ENCODE peak calls at places on chromosome X, in four cellular contexts. X, M, J and W are unnamed samples.

GRCh38 chrX:78652971-78653822 is 5.9 kb downstream of the RTL3 start:
- DNase-seq in X (peak), M (no peak), J (no peak), W (peak)

GRCh38 chrX:52556741-52557140 is 39.9 kb upstream of the XAGE1B start:
- DNase-seq in X (no peak), M (no peak), J (no peak), W (no peak)

GRCh38 chrX:1534321-1535168 is 2.4 kb downstream of the P2RY8 start:
- DNase-seq in X (no peak), M (peak), J (no peak), W (peak)

GRCh38 chrX:10365532-10366265 is 208.9 kb downstream of the CLCN4 start:
- DNase-seq in X (no peak), M (no peak), J (no peak), W (no peak)

GRCh38 chrX:41723305-41723704 is 676 bp upstream of the GPR82 start:
- DNase-seq in X (peak), M (no peak), J (no peak), W (no peak)

GRCh38 chrX:40278340-40279090 is 180.8 kb upstream of the BCOR start:
- DNase-seq in X (no peak), M (no peak), J (no peak), W (no peak)

GRCh38 chrX:54482839-54483593 is 13.0 kb downstream of the FGD1 start:
- DNase-seq in X (no peak), M (peak), J (no peak), W (peak)

GRCh38 chrX:99001286-99001685 is 1408.8 kb downstream of the PCDH19 start:
- DNase-seq in X (no peak), M (peak), J (no peak), W (peak)

GRCh38 chrX:69189972-69190371 is 24.7 kb upstream of the PJA1 start:
- DNase-seq in X (no peak), M (no peak), J (no peak), W (no peak)

GRCh38 chrX:43677993-43678392 is 21.9 kb downstream of the MAOA start:
- DNase-seq in X (no peak), M (no peak), J (no peak), W (peak)

GRCh38 chrX:65697915-65698796 is 30.7 kb downstream of the MSN start:
- DNase-seq in X (no peak), M (peak), J (no peak), W (peak)

GRCh38 chrX:136780241-136780640 is 491 bp downstream of the ARHGEF6 start:
- DNase-seq in X (no peak), M (no peak), J (no peak), W (no peak)

GRCh38 chrX:42102586-42103282 is 179.4 kb upstream of the CASK start:
- DNase-seq in X (no peak), M (no peak), J (no peak), W (no peak)

GRCh38 chrX:11535156-11535919 is 130.4 kb downstream of the ARHGAP6 start:
- DNase-seq in X (peak), M (no peak), J (no peak), W (no peak)

GRCh38 chrX:16282209-16282608 is 114.9 kb downstream of the MAGEB17 start:
- DNase-seq in X (no peak), M (no peak), J (no peak), W (no peak)

GRCh38 chrX:34877451-34877850 is 65.1 kb upstream of the FAM47B start:
- DNase-seq in X (peak), M (no peak), J (no peak), W (no peak)

GRCh38 chrX:123818243-123818642 is 41.6 kb upstream of the XIAP start:
- DNase-seq in X (peak), M (no peak), J (no peak), W (no peak)

GRCh38 chrX:101550825-101551767 is 749 bp downstream of the ARMCX1 start:
- DNase-seq in X (peak), M (peak), J (peak), W (peak)

GRCh38 chrX:22246620-22247019 is 26.1 kb upstream of the CBLL2 start:
- DNase-seq in X (peak), M (no peak), J (no peak), W (no peak)

GRCh38 chrX:11540532-11541377 is 125.0 kb downstream of the ARHGAP6 start:
- DNase-seq in X (no peak), M (no peak), J (no peak), W (no peak)

GRCh38 chrX:10240918-10241317 is 84.1 kb downstream of the CLCN4 start:
- DNase-seq in X (peak), M (no peak), J (no peak), W (no peak)

GRCh38 chrX:22097295-22097694 is 65.2 kb downstream of the PHEX start:
- DNase-seq in X (peak), M (no peak), J (no peak), W (no peak)

GRCh38 chrX:133983974-133984578 is 1.3 kb downstream of the GPC3 start:
- DNase-seq in X (no peak), M (peak), J (no peak), W (peak)

GRCh38 chrX:19758536-19758935 is 128.9 kb downstream of the SH3KBP1 start:
- DNase-seq in X (no peak), M (no peak), J (no peak), W (peak)

GRCh38 chrX:148381603-148382002 is 118.8 kb upstream of the AFF2 start:
- DNase-seq in X (no peak), M (no peak), J (no peak), W (no peak)

GRCh38 chrX:115040417-115040816 is 23.0 kb upstream of the IL13RA2 start:
- DNase-seq in X (no peak), M (no peak), J (no peak), W (no peak)

GRCh38 chrX:100745806-100746537 is 14.1 kb upstream of the SYTL4 start:
- DNase-seq in X (no peak), M (no peak), J (no peak), W (no peak)

GRCh38 chrX:40573763-40574162 is 7.0 kb upstream of the ATP6AP2 start:
- DNase-seq in X (peak), M (peak), J (no peak), W (peak)

GRCh38 chrX:106707771-106708454 is 18.6 kb upstream of the RNF128 start:
- DNase-seq in X (peak), M (no peak), J (no peak), W (peak)

GRCh38 chrX:9456250-9457074 is 8.4 kb upstream of the TBL1X start:
- DNase-seq in X (no peak), M (no peak), J (no peak), W (no peak)

GRCh38 chrX:38060331-38060878 is 54.1 kb downstream of the SYTL5 start:
- DNase-seq in X (no peak), M (no peak), J (no peak), W (no peak)

GRCh38 chrX:84186603-84187358 is 1.2 kb downstream of the RPS6KA6 start:
- DNase-seq in X (peak), M (peak), J (no peak), W (peak)

GRCh38 chrX:39162322-39162721 is 361.1 kb downstream of the MID1IP1 start:
- DNase-seq in X (no peak), M (peak), J (no peak), W (no peak)

GRCh38 chrX:72139538-72139937 is 7.8 kb upstream of the RTL5 start:
- DNase-seq in X (no peak), M (no peak), J (no peak), W (no peak)
- H2BK120ac ChIP-seq in X (no peak), M (no peak), J (no peak), W (no peak)

GRCh38 chrX:118211891-118212816 is 95.5 kb upstream of the KLHL13 start:
- DNase-seq in X (no peak), M (no peak), J (no peak), W (no peak)
- H3K9ac ChIP-seq in X (no peak), M (no peak), J (no peak), W (no peak)

GRCh38 chrX:112832481-112833095 is 8.0 kb downstream of the AMOT start:
- DNase-seq in X (peak), M (peak), J (no peak), W (peak)
- H2BK120ac ChIP-seq in X (no peak), M (no peak), J (no peak), W (no peak)

GRCh38 chrX:154327026-154327820 is 31.6 kb downstream of the TKTL1 start:
- DNase-seq in X (no peak), M (no peak), J (no peak), W (no peak)
- H3K9ac ChIP-seq in X (no peak), M (no peak), J (no peak), W (no peak)

GRCh38 chrX:30144971-30145731 is 70.2 kb upstream of the MAGEB2 start:
- DNase-seq in X (no peak), M (no peak), J (no peak), W (no peak)
- H2BK120ac ChIP-seq in X (no peak), M (no peak), J (no peak), W (no peak)